ENCODE peak calls at places on chromosomes 16 and 17, in nine cellular contexts. U, T, L, O, A, W, H, S and F are unnamed samples.

GRCh38 chr17:45844695-45845375 is at the start of gene SPPL2C:
- DNase-seq in U (no peak), T (no peak), L (no peak), O (no peak), A (no peak), W (no peak), H (no peak), S (no peak), F (no peak)

GRCh38 chr17:46771601-46772012 is 46.9 kb downstream of the WNT3 start:
- DNase-seq in U (no peak), T (no peak), L (no peak), O (no peak), A (peak), W (no peak), H (no peak), S (no peak), F (no peak)

GRCh38 chr16:61042736-61043135 is 993.5 kb downstream of the CDH8 start:
- DNase-seq in U (no peak), T (no peak), L (no peak), O (no peak), A (no peak), W (no peak), H (no peak), S (no peak), F (no peak)

GRCh38 chr17:62052765-62053338 is 12.2 kb downstream of the MED13 start:
- DNase-seq in U (no peak), T (no peak), L (no peak), O (no peak), A (no peak), W (no peak), H (no peak), S (no peak), F (no peak)

GRCh38 chr16:86566966-86567700 is 504 bp downstream of the FOXC2 start:
- DNase-seq in U (peak), T (no peak), L (no peak), O (no peak), A (no peak), W (no peak), H (no peak), S (no peak), F (no peak)

GRCh38 chr16:15885560-15886001 is 2.8 kb downstream of the CEP20 start:
- DNase-seq in U (no peak), T (no peak), L (no peak), O (no peak), A (no peak), W (no peak), H (no peak), S (no peak), F (no peak)

GRCh38 chr16:68466174-68466573 is 17.9 kb upstream of the SMPD3 start:
- DNase-seq in U (no peak), T (no peak), L (no peak), O (no peak), A (no peak), W (no peak), H (no peak), S (no peak), F (no peak)

GRCh38 chr16:21071741-21072140 is 78.9 kb downstream of the DNAH3 start:
- DNase-seq in U (no peak), T (no peak), L (no peak), O (no peak), A (no peak), W (no peak), H (no peak), S (no peak), F (no peak)

GRCh38 chr17:50518265-50519023 is 10.2 kb downstream of the MYCBPAP start:
- DNase-seq in U (peak), T (no peak), L (no peak), O (no peak), A (no peak), W (no peak), H (no peak), S (no peak), F (no peak)

GRCh38 chr16:31331807-31332301 is 23.1 kb upstream of the ITGAX start:
- DNase-seq in U (no peak), T (no peak), L (no peak), O (no peak), A (no peak), W (no peak), H (no peak), S (no peak), F (no peak)

GRCh38 chr17:4711671-4712111 is 1.3 kb downstream of the ARRB2 start:
- DNase-seq in U (no peak), T (no peak), L (no peak), O (no peak), A (no peak), W (no peak), H (no peak), S (no peak), F (peak)

GRCh38 chr16:52548261-52549010 is 1.5 kb upstream of the TOX3 start:
- DNase-seq in U (no peak), T (peak), L (no peak), O (no peak), A (no peak), W (no peak), H (no peak), S (peak), F (no peak)

GRCh38 chr17:48567646-48568354 is 10.3 kb downstream of the HOXB4 start:
- DNase-seq in U (no peak), T (no peak), L (no peak), O (no peak), A (no peak), W (no peak), H (no peak), S (no peak), F (no peak)